ENCODE peak calls at places on chromosomes 12 and 14, in six cellular contexts. One of them, this sample, is unnamed.

GRCh38 chr14:59310644-59311043 is 122.2 kb downstream of the DAAM1 start:
- DNase-seq in heart left ventricle: no peak
- DNase-seq in NB4: no peak
- DNase-seq in A549: no peak
- DNase-seq in IMR-90: no peak
- DNase-seq in transverse colon: no peak
- DNase-seq in this sample: no peak

GRCh38 chr14:23829736-23830474 is 123.7 kb upstream of the DHRS4 start:
- DNase-seq in heart left ventricle: no peak
- DNase-seq in NB4: peak; percentile 84
- DNase-seq in A549: peak; percentile 89
- DNase-seq in IMR-90: peak; percentile 82
- DNase-seq in transverse colon: peak; percentile 43
- DNase-seq in this sample: no peak

GRCh38 chr12:51908876-51909592 is 1.7 kb downstream of the ACVRL1 start:
- DNase-seq in heart left ventricle: no peak
- DNase-seq in NB4: no peak
- DNase-seq in A549: no peak
- DNase-seq in IMR-90: no peak
- DNase-seq in transverse colon: no peak
- DNase-seq in this sample: no peak

GRCh38 chr14:95431199-95432145 is 85.0 kb downstream of the SYNE3 start:
- DNase-seq in heart left ventricle: no peak
- DNase-seq in NB4: peak; percentile 43
- DNase-seq in A549: peak; percentile 39
- DNase-seq in IMR-90: peak; percentile 17
- DNase-seq in transverse colon: no peak
- DNase-seq in this sample: no peak

GRCh38 chr12:109523071-109523470 is 45.6 kb downstream of the UBE3B start:
- DNase-seq in heart left ventricle: peak; percentile 92
- DNase-seq in NB4: no peak
- DNase-seq in A549: no peak
- DNase-seq in IMR-90: no peak
- DNase-seq in transverse colon: no peak
- DNase-seq in this sample: no peak

GRCh38 chr12:67305544-67305943 is 36.4 kb downstream of the CAND1 start:
- DNase-seq in heart left ventricle: no peak
- DNase-seq in NB4: no peak
- DNase-seq in A549: no peak
- DNase-seq in IMR-90: no peak
- DNase-seq in transverse colon: no peak
- DNase-seq in this sample: no peak

GRCh38 chr12:27769142-27769672 is 10.8 kb upstream of the KLHL42 start:
- DNase-seq in heart left ventricle: no peak
- DNase-seq in NB4: no peak
- DNase-seq in A549: no peak
- DNase-seq in IMR-90: no peak
- DNase-seq in transverse colon: no peak
- DNase-seq in this sample: no peak

GRCh38 chr12:111102062-111102735 is 181.8 kb upstream of the MYL2 start:
- DNase-seq in heart left ventricle: no peak
- DNase-seq in NB4: no peak
- DNase-seq in A549: no peak
- DNase-seq in IMR-90: no peak
- DNase-seq in transverse colon: no peak
- DNase-seq in this sample: no peak

GRCh38 chr14:81062816-81063215 is 107.4 kb downstream of the TSHR start:
- DNase-seq in heart left ventricle: no peak
- DNase-seq in NB4: peak; percentile 44
- DNase-seq in A549: peak; percentile 20
- DNase-seq in IMR-90: peak; percentile 0
- DNase-seq in transverse colon: no peak
- DNase-seq in this sample: no peak

GRCh38 chr12:402127-402456 is 648 bp downstream of the CCDC77 start:
- DNase-seq in heart left ventricle: no peak
- DNase-seq in NB4: peak; percentile 67
- DNase-seq in A549: peak; percentile 48
- DNase-seq in IMR-90: peak; percentile 41
- DNase-seq in transverse colon: no peak
- DNase-seq in this sample: no peak
- TF ChIP-seq CTCF in heart left ventricle: no peak
- TF ChIP-seq CTCF in NB4: peak; percentile 42
- TF ChIP-seq CTCF in A549: peak; percentile 29
- TF ChIP-seq CTCF in IMR-90: peak; percentile 35
- TF ChIP-seq CTCF in transverse colon: no peak
- TF ChIP-seq CTCF in this sample: no peak

GRCh38 chr12:12784911-12785814 is at the start of gene APOLD1:
- DNase-seq in heart left ventricle: peak; percentile 70
- DNase-seq in NB4: no peak
- DNase-seq in A549: no peak
- DNase-seq in IMR-90: no peak
- DNase-seq in transverse colon: no peak
- DNase-seq in this sample: peak; percentile 76
- TF ChIP-seq POLR2A in heart left ventricle: peak; percentile 95
- TF ChIP-seq POLR2A in NB4: no peak
- TF ChIP-seq POLR2A in A549: no peak
- TF ChIP-seq POLR2A in IMR-90: no peak
- TF ChIP-seq POLR2A in transverse colon: peak; percentile 44
- TF ChIP-seq POLR2A in this sample: peak; percentile 79

DNA sequence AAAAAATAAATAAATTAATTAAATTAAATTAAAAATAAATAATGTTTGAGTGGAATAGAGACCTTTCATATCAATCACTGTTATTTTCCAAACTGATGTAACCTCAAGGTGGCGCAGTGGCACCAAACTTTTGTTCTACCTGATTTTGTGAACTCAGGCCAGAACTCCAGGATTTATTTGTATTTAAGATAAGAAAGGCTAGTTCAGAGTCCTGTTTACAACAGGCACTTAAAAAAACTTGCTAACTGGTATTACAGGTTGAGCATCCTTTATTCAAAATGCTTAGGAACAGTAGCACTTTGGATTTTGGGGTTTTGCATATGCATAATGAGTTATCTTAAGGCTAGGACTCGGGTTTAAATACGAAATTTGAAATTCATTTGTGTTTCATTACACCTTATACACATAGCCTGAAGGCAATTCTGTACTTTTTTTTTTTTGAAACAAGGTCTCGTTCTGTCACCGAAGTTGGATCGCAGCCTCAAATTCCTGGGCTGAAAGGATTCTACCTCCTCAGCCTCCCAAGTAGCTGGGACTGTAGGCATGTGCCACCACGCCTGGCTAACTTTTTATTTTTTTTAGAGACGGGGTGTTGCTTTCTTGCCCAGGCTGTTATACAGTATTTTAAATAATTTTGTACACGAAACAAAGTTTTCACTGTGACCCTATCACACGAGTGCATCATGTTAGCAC is 32.4 kb downstream of the YY1 start:
- DNase-seq in heart left ventricle: no peak
- DNase-seq in NB4: peak; percentile 37
- DNase-seq in A549: peak; percentile 39
- DNase-seq in IMR-90: no peak
- DNase-seq in transverse colon: peak; percentile 72
- DNase-seq in this sample: no peak
- TF ChIP-seq CTCF in heart left ventricle: peak; percentile 39
- TF ChIP-seq CTCF in NB4: peak; percentile 39
- TF ChIP-seq CTCF in A549: peak; percentile 55
- TF ChIP-seq CTCF in IMR-90: peak; percentile 23
- TF ChIP-seq CTCF in transverse colon: peak; percentile 49
- TF ChIP-seq CTCF in this sample: no peak

GRCh38 chr12:118035194-118036041 is 18.9 kb downstream of the RFC5 start:
- DNase-seq in heart left ventricle: no peak
- DNase-seq in NB4: no peak
- DNase-seq in A549: peak; percentile 62
- DNase-seq in IMR-90: peak; percentile 22
- DNase-seq in transverse colon: peak; percentile 16
- DNase-seq in this sample: no peak
- TF ChIP-seq POLR2A in heart left ventricle: no peak
- TF ChIP-seq POLR2A in NB4: no peak
- TF ChIP-seq POLR2A in A549: no peak
- TF ChIP-seq POLR2A in IMR-90: no peak
- TF ChIP-seq POLR2A in transverse colon: no peak
- TF ChIP-seq POLR2A in this sample: no peak